ENCODE peak calls at places on chromosomes 12 and 14, in five cellular contexts. H, Z, U, M and T are unnamed samples.

GRCh38 chr12:84857809-84858208 is 54.8 kb downstream of the SLC6A15 start:
- DNase-seq in M (no peak), U (no peak), H (no peak), Z (no peak), T (no peak)

GRCh38 chr14:105508601-105509000 is 17.6 kb downstream of the TEDC1 start:
- DNase-seq in U (no peak), M (no peak), Z (no peak), H (no peak), T (no peak)

GRCh38 chr12:38113991-38114390 is 202.6 kb upstream of the ALG10B start:
- DNase-seq in U (no peak), Z (no peak), M (no peak), H (no peak), T (no peak)

GRCh38 chr14:92960706-92961566 is 38.0 kb downstream of the CHGA start:
- DNase-seq in H (peak; percentile 21), M (peak; percentile 51), Z (peak; percentile 11), U (no peak), T (no peak)

GRCh38 chr12:49903351-49903699 is 375 bp downstream of the FAIM2 start:
- DNase-seq in U (no peak), H (no peak), M (no peak), Z (no peak), T (no peak)

GRCh38 chr14:60622920-60623263 is 26.4 kb downstream of the SIX1 start:
- DNase-seq in H (no peak), U (no peak), M (peak; percentile 92), Z (peak; percentile 32), T (no peak)

GRCh38 chr12:68837215-68837614 is 29.2 kb downstream of the MDM2 start:
- DNase-seq in Z (no peak), U (no peak), M (no peak), H (no peak), T (no peak)

GRCh38 chr12:75568387-75568786 is 57.0 kb upstream of the KRR1 start:
- DNase-seq in Z (no peak), H (no peak), U (no peak), M (peak; percentile 70), T (no peak)

GRCh38 chr12:67991158-67991557 is 1.9 kb downstream of the IFNG-AS1 start:
- DNase-seq in H (no peak), Z (no peak), U (no peak), M (no peak), T (no peak)

GRCh38 chr12:67388331-67389163 is 119.4 kb downstream of the CAND1 start:
- DNase-seq in Z (no peak), U (no peak), M (no peak), H (no peak), T (no peak)

GRCh38 chr14:54839681-54840080 is 62.9 kb downstream of the GCH1 start:
- DNase-seq in M (peak; percentile 28), H (peak; percentile 19), U (peak; percentile 31), Z (no peak), T (no peak)

GRCh38 chr12:89461649-89462612 is 62.7 kb downstream of the GALNT4 start:
- DNase-seq in M (peak; percentile 83), U (no peak), Z (peak; percentile 58), H (peak; percentile 64), T (no peak)

GRCh38 chr14:54785778-54786160 is 116.9 kb downstream of the GCH1 start:
- DNase-seq in H (no peak), M (no peak), U (no peak), Z (no peak), T (no peak)

GRCh38 chr14:104604461-104605449 is at the start of gene TMEM179:
- DNase-seq in Z (no peak), H (no peak), M (no peak), U (peak; percentile 10), T (no peak)

GRCh38 chr12:3168775-3169221 is 91.6 kb downstream of the TSPAN9 start:
- DNase-seq in U (no peak), M (peak; percentile 96), Z (peak; percentile 90), H (peak; percentile 88), T (peak; percentile 84)

GRCh38 chr12:98418357-98419075 is 96.9 kb upstream of the TMPO start:
- DNase-seq in U (peak; percentile 83), H (peak; percentile 86), M (peak; percentile 97), Z (peak; percentile 83), T (peak; percentile 81)

GRCh38 chr12:122449317-122449716 is 26.8 kb upstream of the CLIP1 start:
- DNase-seq in U (no peak), H (peak; percentile 76), M (peak; percentile 62), Z (peak; percentile 81), T (no peak)

GRCh38 chr14:98198385-98198784 is 1073.6 kb downstream of the BCL11B start:
- DNase-seq in U (no peak), M (no peak), H (no peak), Z (no peak), T (no peak)

GRCh38 chr14:92314182-92314581 is 8.8 kb upstream of the SLC24A4 start:
- DNase-seq in M (no peak), Z (no peak), U (no peak), H (no peak), T (no peak)

GRCh38 chr14:103711516-103712431 is 3.5 kb downstream of the XRCC3 start:
- DNase-seq in U (no peak), H (no peak), Z (no peak), M (no peak), T (no peak)

GRCh38 chr12:123269395-123269892 is 2.2 kb downstream of the CDK2AP1 start:
- DNase-seq in Z (no peak), M (peak; percentile 79), H (no peak), U (peak; percentile 49), T (no peak)

GRCh38 chr12:44847888-44848770 is 28.0 kb downstream of the NELL2 start:
- DNase-seq in Z (no peak), U (no peak), H (no peak), M (no peak), T (no peak)

DNA sequence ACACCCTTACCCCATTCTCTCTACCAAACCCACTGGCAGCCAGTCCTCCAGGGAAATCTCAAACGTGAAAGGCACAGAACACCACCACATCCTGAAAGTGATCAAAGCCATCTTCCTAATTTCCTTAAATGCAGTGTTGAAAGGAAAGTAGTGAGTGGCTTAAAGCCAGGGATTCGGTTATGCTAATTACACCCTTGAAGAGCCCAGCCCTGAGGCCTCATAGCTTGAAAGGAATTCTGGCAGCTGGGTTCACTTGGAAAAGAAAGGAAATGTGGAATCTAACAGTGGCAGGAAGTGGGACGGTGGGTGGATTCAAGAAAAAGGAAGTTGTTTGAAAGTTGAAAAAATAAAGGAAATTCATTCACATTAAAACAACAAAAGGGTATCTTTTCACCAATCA is 73.0 kb upstream of the FICD start:
- DNase-seq in H (no peak), Z (no peak), U (no peak), M (no peak), T (no peak)
- TF ChIP-seq CTCF in H (no peak), Z (no peak), U (no peak), M (no peak), T (no peak)

GRCh38 chr12:81800298-81801148 is 41.4 kb upstream of the PPFIA2 start:
- DNase-seq in H (no peak), Z (no peak), M (peak; percentile 58), U (no peak), T (peak; percentile 53)
- H3K4me3 ChIP-seq in H (no peak overlapping the region), Z (no peak overlapping the region), M (no peak overlapping the region), U (no peak overlapping the region), T (no peak overlapping the region)

GRCh38 chr14:99659333-99659741 is 14.4 kb downstream of the HHIPL1 start:
- DNase-seq in H (no peak), U (no peak), Z (no peak), M (no peak), T (no peak)
- TF ChIP-seq CTCF in H (no peak), U (no peak), Z (no peak), M (no peak), T (no peak)

DNA sequence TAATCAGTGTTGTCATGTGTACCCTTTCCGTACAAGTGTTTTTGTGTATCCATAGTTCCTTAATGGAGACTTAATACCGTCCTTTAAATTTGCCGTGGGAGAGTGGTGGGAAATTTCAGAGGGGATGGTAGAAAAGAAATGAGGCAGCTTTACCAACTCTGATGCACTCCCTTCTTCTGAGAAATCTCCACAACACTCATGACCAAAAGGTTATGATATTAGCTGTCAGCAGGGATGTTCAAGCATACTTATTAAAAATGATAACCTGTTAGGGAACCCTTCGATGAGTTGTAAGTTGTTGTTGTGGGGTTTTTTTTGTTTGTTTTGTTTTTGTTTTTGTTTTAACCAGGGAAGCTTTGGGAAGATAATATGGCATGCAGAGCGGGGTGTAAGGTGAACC is 12.5 kb downstream of the RAB21 start:
- DNase-seq in H (no peak), M (no peak), Z (no peak), U (no peak), T (no peak)
- H3K4me3 ChIP-seq in H (no peak overlapping the region), M (no peak overlapping the region), Z (no peak overlapping the region), U (no peak overlapping the region), T (no peak overlapping the region)

GRCh38 chr12:21501258-21502163 is at the start of the genes GOLT1B and RECQL:
- DNase-seq in Z (peak; percentile 96), U (peak; percentile 94), H (peak; percentile 99), M (peak; percentile 98), T (peak; percentile 91)

GRCh38 chr12:21500786-21501257 is 613 bp downstream of the RECQL start:
- DNase-seq in H (no peak), Z (no peak), M (no peak), U (no peak), T (no peak)

GRCh38 chr12:21505888-21506287 is 4.3 kb downstream of the GOLT1B start:
- DNase-seq in U (no peak), Z (no peak), H (no peak), M (no peak), T (no peak)

GRCh38 chr12:21502164-21502496 is 541 bp downstream of the GOLT1B start:
- DNase-seq in U (no peak), Z (no peak), M (peak; percentile 36), H (peak; percentile 24), T (no peak)

GRCh38 chr12:21502872-21503271 is 1.3 kb downstream of the GOLT1B start:
- DNase-seq in U (no peak), Z (no peak), H (no peak), M (no peak), T (no peak)
- TF ChIP-seq CTCF in U (no peak), Z (no peak), H (no peak), M (no peak), T (no peak)